ENCODE peak calls at places on chromosomes 6 and 20, in seven cellular contexts. C is cardiac muscle cell, L is prostate gland, W is PC-3, H is ovary, G is psoas muscle, U is fibroblast of lung. P is an unnamed sample. For H3K36me3 and H3K4me1, the result is how much of the 10 kb centered on the place peaks cover.

GRCh38 chr20:39123161-39123560 is 161.0 kb downstream of the DHX35 start:
- DNase-seq in C (no peak), H (no peak), G (no peak), L (no peak), W (no peak), U (no peak), P (no peak)

GRCh38 chr6:167827588-167828324 is 1.0 kb downstream of the AFDN start:
- DNase-seq in U (peak), H (peak), W (peak), L (peak), C (peak), G (peak), P (no peak)

GRCh38 chr20:57027752-57028151 is 238.7 kb downstream of the BMP7 start:
- DNase-seq in G (no peak), C (no peak), W (no peak), H (no peak), L (no peak), U (no peak), P (no peak)

GRCh38 chr6:119259027-119259426 is 90.5 kb downstream of the MAN1A1 start:
- DNase-seq in C (no peak), G (no peak), W (peak), U (no peak), L (no peak), H (no peak), P (no peak)

GRCh38 chr6:55812509-55812908 is 62.9 kb downstream of the BMP5 start:
- DNase-seq in G (no peak), L (no peak), U (no peak), H (no peak), W (no peak), C (no peak), P (no peak)

GRCh38 chr20:7859371-7859802 is 80.9 kb downstream of the HAO1 start:
- DNase-seq in W (peak), C (peak), L (no peak), G (no peak), H (no peak), U (peak), P (peak)

GRCh38 chr6:21019614-21020013 is 485.4 kb downstream of the CDKAL1 start:
- DNase-seq in U (peak), C (peak), H (no peak), L (no peak), W (peak), G (no peak), P (no peak)

GRCh38 chr6:71205336-71205956 is 83.2 kb upstream of the OGFRL1 start:
- DNase-seq in G (no peak), C (peak), L (no peak), U (peak), W (no peak), H (no peak), P (no peak)

GRCh38 chr6:7328159-7328713 is 15.2 kb upstream of the SSR1 start:
- DNase-seq in G (no peak), U (no peak), C (no peak), W (no peak), H (no peak), L (no peak), P (no peak)

GRCh38 chr20:59752101-59752586 is 147.8 kb downstream of the PHACTR3 start:
- DNase-seq in C (no peak), H (no peak), L (no peak), W (no peak), G (no peak), U (no peak), P (no peak)

GRCh38 chr6:163496205-163496604 is 81.7 kb downstream of the QKI start:
- DNase-seq in C (no peak), L (no peak), W (no peak), U (no peak), H (no peak), G (no peak), P (no peak)

GRCh38 chr6:154732824-154733609 is at the start of gene SCAF8:
- DNase-seq in L (peak), W (peak), U (peak), C (peak), G (peak), H (peak), P (peak)

GRCh38 chr20:38304845-38305447 is 990 bp downstream of the BPI start:
- DNase-seq in L (no peak), H (peak), W (peak), C (peak), G (peak), U (peak), P (no peak)

GRCh38 chr6:26022166-26022510 is 59.5 kb downstream of the TRIM38 start:
- DNase-seq in H (peak), U (peak), W (peak), L (peak), G (no peak), C (peak), P (no peak)

GRCh38 chr6:151647871-151648639 is 154.2 kb downstream of the CCDC170 start:
- DNase-seq in G (no peak), U (no peak), L (no peak), W (peak), H (no peak), C (peak), P (no peak)

GRCh38 chr20:371755-372542 is 8.6 kb upstream of the TRIB3 start:
- DNase-seq in C (peak), H (no peak), U (peak), L (peak), W (peak), G (peak), P (peak)

GRCh38 chr6:33459226-33459625 is 4.8 kb downstream of the ZBTB9 start:
- DNase-seq in W (no peak), L (no peak), H (no peak), C (no peak), G (no peak), U (no peak), P (no peak)

GRCh38 chr6:81895511-81896185 is 143.2 kb upstream of the TENT5A start:
- DNase-seq in U (peak), W (peak), L (no peak), G (no peak), H (no peak), C (peak), P (no peak)

GRCh38 chr6:161481786-161482516 is 208.1 kb upstream of the AGPAT4 start:
- DNase-seq in G (no peak), C (no peak), H (no peak), U (peak), L (no peak), W (peak), P (no peak)

GRCh38 chr6:44954281-44954680 is 373.8 kb upstream of the RUNX2 start:
- DNase-seq in H (no peak), U (no peak), G (no peak), C (no peak), W (no peak), L (no peak), P (no peak)

GRCh38 chr6:17712573-17712972 is 5.8 kb upstream of the NUP153 start:
- DNase-seq in H (no peak), G (no peak), C (no peak), W (no peak), U (peak), L (no peak), P (no peak)

GRCh38 chr20:17910828-17911294 is 57.7 kb downstream of the SNX5 start:
- DNase-seq in H (no peak), U (peak), L (no peak), G (peak), W (peak), C (peak), P (peak)

GRCh38 chr6:20565291-20565690 is 31.0 kb downstream of the CDKAL1 start:
- DNase-seq in G (no peak), L (no peak), U (no peak), W (no peak), H (no peak), C (no peak), P (no peak)

GRCh38 chr6:20148433-20148832 is 63.8 kb downstream of the MBOAT1 start:
- DNase-seq in L (no peak), H (no peak), G (no peak), U (no peak), C (no peak), W (no peak), P (no peak)

GRCh38 chr20:25863536-25864325 is 167.1 kb upstream of the ZNF337 start:
- DNase-seq in L (no peak), G (no peak), C (peak), H (no peak), U (peak), W (peak), P (no peak)

GRCh38 chr6:12313992-12314589 is 23.9 kb downstream of the EDN1 start:
- DNase-seq in H (no peak), W (peak), U (no peak), G (no peak), L (peak), C (no peak), P (no peak)

GRCh38 chr6:125947581-125947980 is 9.0 kb upstream of the HINT3 start:
- DNase-seq in W (peak), C (peak), U (peak), G (no peak), L (no peak), H (no peak), P (no peak)

GRCh38 chr6:125943528-125944433 is 12.8 kb upstream of the HINT3 start:
- DNase-seq in G (no peak), C (no peak), W (no peak), L (no peak), H (no peak), U (no peak), P (no peak)

GRCh38 chr6:125944896-125945295 is 11.7 kb upstream of the HINT3 start:
- DNase-seq in U (no peak), H (no peak), W (no peak), L (no peak), C (no peak), G (no peak), P (no peak)

GRCh38 chr6:125944434-125944816 is 12.1 kb upstream of the HINT3 start:
- DNase-seq in G (peak), H (peak), W (peak), C (peak), U (peak), L (peak), P (peak)

DNA sequence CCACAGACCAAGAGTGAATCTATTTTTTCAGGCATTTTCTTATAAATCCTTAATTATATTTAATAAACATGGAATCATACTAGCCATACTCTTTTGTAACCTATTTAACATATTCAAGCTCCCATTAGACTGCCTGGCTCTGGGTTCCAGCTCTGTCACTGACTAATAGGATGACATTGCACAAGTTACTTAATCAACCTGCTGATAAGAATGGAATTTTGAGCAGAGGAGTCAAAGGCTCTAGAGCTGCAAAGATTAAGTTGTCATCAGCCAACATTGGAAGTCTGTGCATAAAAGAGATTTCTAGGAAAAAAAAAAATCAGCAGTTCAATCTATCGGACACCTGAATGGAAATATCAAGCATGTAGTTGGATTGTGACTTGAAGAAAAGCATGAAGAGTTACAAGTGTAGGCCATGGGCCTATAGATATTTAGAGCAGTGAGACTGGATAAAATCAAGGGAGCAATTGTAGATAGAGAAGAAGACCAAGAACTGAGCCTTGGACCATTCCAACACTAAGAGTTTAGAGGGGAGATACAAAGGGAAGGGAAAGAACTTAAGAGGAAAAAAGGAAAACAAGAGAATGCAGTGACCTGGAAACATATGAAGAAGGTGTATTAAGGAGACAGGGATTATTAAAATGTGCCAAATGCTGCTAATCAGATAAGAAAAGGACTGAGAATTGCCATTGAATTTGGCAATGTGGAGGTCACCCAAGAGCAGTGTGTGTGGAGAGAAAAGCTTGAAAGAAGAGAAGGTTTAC is 11.0 kb upstream of the HINT3 start:
- DNase-seq in W (no peak), C (peak), G (no peak), H (no peak), L (no peak), U (peak), P (no peak)
- H3K27ac ChIP-seq in W (peak), C (no peak), G (peak), H (no peak), L (no peak), U (peak), P (peak)

DNA sequence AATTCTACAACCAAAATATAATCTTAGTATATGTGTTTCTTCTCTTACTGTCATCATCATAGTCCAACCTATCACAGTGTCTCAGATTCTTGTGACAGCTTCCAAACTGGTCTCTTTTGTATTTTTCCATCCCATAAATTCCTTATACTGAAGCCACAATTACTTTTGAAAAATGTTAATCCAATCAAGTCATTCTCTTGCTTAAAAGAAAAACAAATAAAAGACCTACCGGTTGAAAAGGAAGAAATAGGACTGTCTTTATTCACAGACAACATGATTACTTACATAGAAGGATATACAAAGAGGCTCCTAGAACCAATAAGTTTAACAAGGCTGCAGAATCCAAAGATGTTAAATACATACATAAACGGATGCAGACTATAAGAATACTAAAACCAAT is 339.9 kb downstream of the RNGTT start:
- DNase-seq in W (no peak), C (no peak), U (no peak), L (no peak), H (no peak), G (no peak), P (no peak)
- H3K36me3 ChIP-seq in W (under half), C (under half), U (under half), L (under half), H (under half), G (under half), P (under half)

GRCh38 chr20:47506335-47506734 is 4.6 kb downstream of the NCOA3 start:
- DNase-seq in L (peak), U (no peak), W (peak), C (no peak), G (no peak), H (no peak), P (no peak)
- H3K4me1 ChIP-seq in L (under half), U (under half), W (under half), C (under half), G (under half), H (under half), P (under half)

DNA sequence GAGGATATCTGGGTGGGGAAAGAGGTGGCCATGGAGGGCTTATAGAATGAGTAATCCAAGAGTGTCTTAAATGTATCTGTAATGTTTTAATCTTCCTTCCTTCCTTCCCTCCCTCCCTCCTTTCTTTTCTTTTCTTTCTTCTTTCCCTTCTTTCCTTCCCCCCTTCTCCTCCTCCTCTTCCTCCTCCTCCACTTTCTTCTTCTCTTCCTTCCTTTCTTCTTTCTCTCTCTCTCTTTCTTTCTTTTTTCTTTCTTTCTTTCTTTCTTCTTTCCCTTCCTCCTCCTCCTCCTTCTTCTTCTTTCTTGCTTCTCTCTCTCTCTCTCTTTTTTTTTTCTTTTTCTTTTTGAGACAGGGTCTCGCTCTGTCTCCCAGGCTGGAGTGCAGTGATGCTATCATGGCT is 7.1 kb downstream of the HCK start:
- DNase-seq in U (no peak), C (no peak), L (no peak), W (no peak), H (no peak), G (no peak), P (no peak)
- H3K27ac ChIP-seq in U (no peak), C (no peak), L (no peak), W (no peak), H (no peak), G (no peak), P (no peak)

GRCh38 chr6:57165080-57165479 is 7.0 kb upstream of the BAG2 start:
- DNase-seq in U (no peak), G (no peak), C (no peak), W (no peak), L (no peak), H (no peak), P (no peak)
- H3K36me3 ChIP-seq in U (under half), G (under half), C (under half), W (under half), L (under half), H (under half), P (under half)

DNA sequence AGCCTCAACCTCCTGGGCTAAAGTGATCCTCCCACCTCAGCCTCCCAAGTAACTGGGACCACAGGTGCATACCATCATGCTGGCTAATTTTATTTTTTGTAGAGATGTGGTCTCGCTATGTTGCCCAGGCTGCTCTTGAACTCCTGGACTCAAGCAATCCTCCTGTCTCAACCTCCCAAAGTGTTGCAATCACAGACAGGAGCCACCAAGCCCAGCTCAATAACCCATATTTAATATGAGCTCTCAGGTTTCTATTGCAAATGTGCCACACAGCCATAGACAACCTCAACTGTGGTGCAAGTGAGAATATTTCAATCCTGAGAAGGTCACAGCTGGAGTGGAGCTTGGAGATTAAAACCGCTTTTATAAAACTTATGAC is 14.4 kb downstream of the JPH2 start:
- DNase-seq in L (no peak), H (no peak), G (no peak), W (peak), C (no peak), U (no peak), P (no peak)
- H3K4me1 ChIP-seq in L (under half), H (under half), G (half or more), W (half or more), C (under half), U (under half), P (under half)

GRCh38 chr20:19673575-19673974 is 84.5 kb upstream of the RIN2 start:
- DNase-seq in L (no peak), C (peak), G (no peak), U (no peak), H (no peak), W (peak), P (no peak)
- H3K27ac ChIP-seq in L (no peak), C (no peak), G (no peak), U (no peak), H (no peak), W (no peak), P (no peak)

GRCh38 chr6:36685198-36685919 is 6.8 kb downstream of the CDKN1A start:
- DNase-seq in W (no peak), C (no peak), U (no peak), G (no peak), H (no peak), L (no peak), P (no peak)
- H3K36me3 ChIP-seq in W (under half), C (under half), U (under half), G (under half), H (under half), L (under half), P (under half)

GRCh38 chr20:33059741-33060390 is 6.2 kb downstream of the BPIFB3 start:
- DNase-seq in G (no peak), H (no peak), L (no peak), U (no peak), C (no peak), W (no peak), P (no peak)
- H3K4me1 ChIP-seq in G (under half), H (under half), L (under half), U (under half), C (under half), W (under half), P (under half)